ENCODE peak calls at places on chromosomes 3 and 15, in five cellular contexts. One of them, this sample, is unnamed.
A peak's percentile ranks its signal among the peaks of the same experiment; 100 is the strongest.

GRCh38 chr3:112653209-112653871 is 12.4 kb upstream of the CCDC80 start:
- DNase-seq in kidney epithelial cell: no peak
- DNase-seq in left lung: no peak
- DNase-seq in psoas muscle: no peak
- DNase-seq in neuronal stem cell: no peak
- DNase-seq in this sample: no peak

GRCh38 chr15:50431204-50431603 is 7.0 kb downstream of the USP8 start:
- DNase-seq in psoas muscle: no peak
- DNase-seq in left lung: no peak
- DNase-seq in kidney epithelial cell: no peak
- DNase-seq in neuronal stem cell: no peak
- DNase-seq in this sample: no peak

GRCh38 chr3:195008816-195009215 is 262.1 kb downstream of the XXYLT1 start:
- DNase-seq in left lung: peak; percentile 23
- DNase-seq in psoas muscle: no peak
- DNase-seq in kidney epithelial cell: no peak
- DNase-seq in neuronal stem cell: no peak
- DNase-seq in this sample: no peak

GRCh38 chr3:49199244-49199899 is 28.0 kb downstream of the KLHDC8B start:
- DNase-seq in psoas muscle: peak; percentile 99
- DNase-seq in left lung: peak; percentile 89
- DNase-seq in neuronal stem cell: no peak
- DNase-seq in kidney epithelial cell: peak; percentile 54
- DNase-seq in this sample: no peak

GRCh38 chr3:49351521-49352011 is 6.6 kb downstream of the GPX1 start:
- DNase-seq in neuronal stem cell: no peak
- DNase-seq in left lung: no peak
- DNase-seq in psoas muscle: no peak
- DNase-seq in kidney epithelial cell: peak; percentile 89
- DNase-seq in this sample: no peak

GRCh38 chr3:44359146-44359751 is 20.7 kb downstream of the TCAIM start:
- DNase-seq in neuronal stem cell: peak; percentile 85
- DNase-seq in psoas muscle: no peak
- DNase-seq in kidney epithelial cell: no peak
- DNase-seq in left lung: no peak
- DNase-seq in this sample: no peak

GRCh38 chr15:28133281-28133680 is 34.2 kb upstream of the OCA2 start:
- DNase-seq in kidney epithelial cell: no peak
- DNase-seq in neuronal stem cell: no peak
- DNase-seq in psoas muscle: no peak
- DNase-seq in left lung: no peak
- DNase-seq in this sample: no peak

GRCh38 chr15:56837281-56837680 is 81.2 kb upstream of the TCF12 start:
- DNase-seq in left lung: no peak
- DNase-seq in neuronal stem cell: no peak
- DNase-seq in kidney epithelial cell: no peak
- DNase-seq in psoas muscle: no peak
- DNase-seq in this sample: no peak

GRCh38 chr3:57161131-57161538 is 4.0 kb downstream of the IL17RD start:
- DNase-seq in psoas muscle: no peak
- DNase-seq in left lung: no peak
- DNase-seq in kidney epithelial cell: no peak
- DNase-seq in neuronal stem cell: no peak
- DNase-seq in this sample: no peak

GRCh38 chr15:92884459-92884812 is 15.7 kb upstream of the CHD2 start:
- DNase-seq in left lung: no peak
- DNase-seq in neuronal stem cell: no peak
- DNase-seq in psoas muscle: no peak
- DNase-seq in kidney epithelial cell: no peak
- DNase-seq in this sample: no peak

GRCh38 chr15:57301307-57301706 is 75.0 kb upstream of the CGNL1 start:
- DNase-seq in neuronal stem cell: no peak
- DNase-seq in kidney epithelial cell: no peak
- DNase-seq in psoas muscle: no peak
- DNase-seq in left lung: no peak
- DNase-seq in this sample: no peak

GRCh38 chr3:42010530-42010929 is 48.6 kb upstream of the ULK4 start:
- DNase-seq in psoas muscle: no peak
- DNase-seq in kidney epithelial cell: no peak
- DNase-seq in left lung: no peak
- DNase-seq in neuronal stem cell: no peak
- DNase-seq in this sample: no peak

GRCh38 chr3:43366466-43366865 is 80.1 kb downstream of the SNRK start:
- DNase-seq in neuronal stem cell: no peak
- DNase-seq in kidney epithelial cell: no peak
- DNase-seq in psoas muscle: peak; percentile 82
- DNase-seq in left lung: no peak
- DNase-seq in this sample: no peak

GRCh38 chr3:105700575-105700974 is 168.2 kb downstream of the CBLB start:
- DNase-seq in left lung: no peak
- DNase-seq in kidney epithelial cell: no peak
- DNase-seq in neuronal stem cell: no peak
- DNase-seq in psoas muscle: no peak
- DNase-seq in this sample: no peak

GRCh38 chr15:68822818-68823217 is 2.1 kb upstream of the ANP32A start:
- DNase-seq in psoas muscle: no peak
- DNase-seq in kidney epithelial cell: no peak
- DNase-seq in neuronal stem cell: no peak
- DNase-seq in left lung: no peak
- DNase-seq in this sample: no peak

GRCh38 chr15:61749169-61749568 is 311.1 kb downstream of the VPS13C start:
- DNase-seq in psoas muscle: no peak
- DNase-seq in kidney epithelial cell: no peak
- DNase-seq in left lung: no peak
- DNase-seq in neuronal stem cell: no peak
- DNase-seq in this sample: no peak

GRCh38 chr3:174408310-174408709 is 450.8 kb upstream of the NAALADL2 start:
- DNase-seq in left lung: no peak
- DNase-seq in psoas muscle: peak; percentile 32
- DNase-seq in kidney epithelial cell: no peak
- DNase-seq in neuronal stem cell: no peak
- DNase-seq in this sample: no peak

GRCh38 chr3:60957541-60957940 is 293.7 kb downstream of the FHIT start:
- DNase-seq in left lung: no peak
- DNase-seq in kidney epithelial cell: no peak
- DNase-seq in psoas muscle: no peak
- DNase-seq in neuronal stem cell: no peak
- DNase-seq in this sample: no peak

GRCh38 chr3:60955034-60955433 is 296.2 kb downstream of the FHIT start:
- DNase-seq in psoas muscle: no peak
- DNase-seq in kidney epithelial cell: no peak
- DNase-seq in left lung: no peak
- DNase-seq in neuronal stem cell: no peak
- DNase-seq in this sample: no peak

GRCh38 chr3:60954049-60954448 is 297.2 kb downstream of the FHIT start:
- DNase-seq in neuronal stem cell: no peak
- DNase-seq in kidney epithelial cell: no peak
- DNase-seq in psoas muscle: no peak
- DNase-seq in left lung: no peak
- DNase-seq in this sample: no peak

GRCh38 chr3:60953406-60953805 is 297.8 kb downstream of the FHIT start:
- DNase-seq in psoas muscle: no peak
- DNase-seq in left lung: no peak
- DNase-seq in neuronal stem cell: no peak
- DNase-seq in kidney epithelial cell: no peak
- DNase-seq in this sample: no peak

GRCh38 chr3:60956729-60957128 is 294.5 kb downstream of the FHIT start:
- DNase-seq in kidney epithelial cell: no peak
- DNase-seq in neuronal stem cell: no peak
- DNase-seq in left lung: no peak
- DNase-seq in psoas muscle: no peak
- DNase-seq in this sample: no peak
- H3K4me3 ChIP-seq in kidney epithelial cell: no peak overlapping the region
- H3K4me3 ChIP-seq in neuronal stem cell: no peak overlapping the region
- H3K4me3 ChIP-seq in left lung: no peak overlapping the region
- H3K4me3 ChIP-seq in psoas muscle: no peak overlapping the region
- H3K4me3 ChIP-seq in this sample: no peak overlapping the region

DNA sequence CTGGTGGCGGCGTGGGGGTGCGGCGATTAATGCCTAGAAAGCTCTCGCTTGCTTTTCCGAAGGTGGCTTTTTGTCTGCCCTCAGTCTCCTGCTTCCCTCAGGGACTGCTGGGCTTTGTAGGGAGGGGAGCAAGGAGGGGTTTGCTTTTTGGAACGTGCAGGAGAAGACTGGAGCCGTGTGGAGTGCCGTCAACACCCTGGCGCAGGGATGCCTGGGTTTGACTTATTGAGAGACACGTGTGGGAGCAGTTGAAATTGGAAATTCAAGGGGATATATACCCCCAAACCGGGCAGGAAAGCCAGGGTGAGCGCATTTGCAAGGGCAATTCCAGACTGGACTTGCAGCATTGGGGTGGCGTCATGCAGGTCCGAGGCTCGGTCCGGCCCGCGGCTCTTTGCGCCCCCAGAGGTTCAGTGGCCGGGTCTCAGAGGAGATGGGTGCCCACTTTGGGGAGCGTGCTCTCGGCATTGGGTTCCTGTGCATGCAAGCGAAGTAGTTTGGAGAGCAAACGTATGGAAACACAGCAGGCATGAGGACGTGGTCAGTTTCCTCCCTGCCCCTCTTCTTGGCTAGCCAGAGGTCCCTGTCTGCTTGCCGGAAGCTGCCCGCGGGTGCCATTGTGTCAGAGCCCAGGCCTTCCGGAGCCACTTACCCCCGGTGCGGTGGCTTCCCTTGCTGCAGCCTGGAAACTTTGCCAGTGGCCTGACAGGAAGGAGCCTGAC is 2.2 kb downstream of the EPHB1 start:
- DNase-seq in left lung: no peak
- DNase-seq in kidney epithelial cell: no peak
- DNase-seq in neuronal stem cell: no peak
- DNase-seq in psoas muscle: no peak
- DNase-seq in this sample: no peak
- H3K4me3 ChIP-seq in left lung: no peak overlapping the region
- H3K4me3 ChIP-seq in kidney epithelial cell: peak overlapping the region; percentile 75
- H3K4me3 ChIP-seq in neuronal stem cell: peak overlapping the region; percentile 45
- H3K4me3 ChIP-seq in psoas muscle: peak overlapping the region; percentile 86
- H3K4me3 ChIP-seq in this sample: peak overlapping the region; percentile 59

GRCh38 chr3:132457301-132457700 is 40.0 kb downstream of the DNAJC13 start:
- DNase-seq in psoas muscle: no peak
- DNase-seq in kidney epithelial cell: no peak
- DNase-seq in neuronal stem cell: no peak
- DNase-seq in left lung: no peak
- DNase-seq in this sample: no peak
- H3K4me3 ChIP-seq in psoas muscle: no peak overlapping the region
- H3K4me3 ChIP-seq in kidney epithelial cell: no peak overlapping the region
- H3K4me3 ChIP-seq in neuronal stem cell: no peak overlapping the region
- H3K4me3 ChIP-seq in left lung: no peak overlapping the region
- H3K4me3 ChIP-seq in this sample: no peak overlapping the region

DNA sequence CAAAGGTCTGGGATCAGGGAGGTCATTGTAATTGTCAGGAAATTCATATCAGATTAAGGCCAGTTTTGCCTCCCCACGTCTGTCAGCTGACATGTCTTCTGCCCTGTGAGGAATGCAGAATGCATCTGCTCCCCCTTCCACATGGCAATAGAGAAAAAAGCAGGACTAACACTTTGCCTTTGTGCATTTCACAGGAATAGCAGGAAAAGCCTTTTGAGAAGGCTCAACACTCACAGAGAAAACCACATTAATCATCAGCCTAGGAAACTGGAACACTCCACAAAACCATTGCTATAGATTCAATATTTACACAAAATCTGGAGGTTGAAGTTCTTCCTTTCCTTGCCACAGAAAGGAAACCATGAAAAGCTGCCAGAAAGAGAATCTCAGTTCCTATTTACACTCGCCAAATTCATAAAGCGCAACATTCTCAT is 165.2 kb upstream of the HES1 start:
- DNase-seq in kidney epithelial cell: no peak
- DNase-seq in psoas muscle: no peak
- DNase-seq in neuronal stem cell: no peak
- DNase-seq in left lung: no peak
- DNase-seq in this sample: no peak
- H3K4me3 ChIP-seq in kidney epithelial cell: no peak overlapping the region
- H3K4me3 ChIP-seq in psoas muscle: no peak overlapping the region
- H3K4me3 ChIP-seq in neuronal stem cell: no peak overlapping the region
- H3K4me3 ChIP-seq in left lung: no peak overlapping the region
- H3K4me3 ChIP-seq in this sample: no peak overlapping the region

DNA sequence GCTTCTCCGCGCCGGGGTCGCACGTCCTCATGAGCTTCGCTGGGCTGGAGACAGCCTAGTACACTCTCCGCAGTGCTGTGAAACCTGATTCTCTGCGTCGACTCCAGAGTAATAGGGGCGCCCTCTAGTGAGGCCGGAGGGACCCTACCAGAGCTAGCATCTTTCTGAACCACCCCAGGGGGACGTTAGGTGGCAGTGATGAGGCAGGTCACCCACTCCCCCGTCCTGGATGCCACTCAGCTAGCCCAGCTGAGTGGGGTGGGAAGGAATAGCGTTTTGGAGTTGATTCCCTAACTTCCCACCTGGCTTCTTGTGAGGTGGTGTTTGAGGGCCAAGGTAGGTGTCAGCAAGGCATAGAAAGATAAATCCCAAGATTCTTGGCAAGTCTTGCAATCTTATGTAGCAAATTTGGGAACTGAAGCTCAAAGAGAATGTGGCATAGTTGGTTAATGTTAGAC is 4.0 kb downstream of the DUOXA2 start:
- DNase-seq in neuronal stem cell: peak; percentile 88
- DNase-seq in psoas muscle: peak; percentile 87
- DNase-seq in left lung: peak; percentile 84
- DNase-seq in kidney epithelial cell: peak; percentile 53
- DNase-seq in this sample: peak; percentile 85
- H3K4me3 ChIP-seq in neuronal stem cell: peak overlapping the region; percentile 34
- H3K4me3 ChIP-seq in psoas muscle: peak overlapping the region; percentile 32
- H3K4me3 ChIP-seq in left lung: no peak overlapping the region
- H3K4me3 ChIP-seq in kidney epithelial cell: no peak overlapping the region
- H3K4me3 ChIP-seq in this sample: no peak overlapping the region

GRCh38 chr3:34675383-34676120 is 877.1 kb downstream of the PDCD6IP start:
- DNase-seq in kidney epithelial cell: peak; percentile 2
- DNase-seq in neuronal stem cell: no peak
- DNase-seq in psoas muscle: no peak
- DNase-seq in left lung: no peak
- DNase-seq in this sample: no peak
- H3K4me3 ChIP-seq in kidney epithelial cell: no peak overlapping the region
- H3K4me3 ChIP-seq in neuronal stem cell: no peak overlapping the region
- H3K4me3 ChIP-seq in psoas muscle: no peak overlapping the region
- H3K4me3 ChIP-seq in left lung: no peak overlapping the region
- H3K4me3 ChIP-seq in this sample: no peak overlapping the region

This sample was measured in iPS DF 6.9.